ENCODE peak calls at places on chromosomes 1 and 21, in four cellular contexts. One of them, this sample, is unnamed.

GRCh38 chr1:77438239-77438913 is 156.6 kb downstream of the AK5 start:
- DNase-seq in K562: no peak
- DNase-seq in H1: no peak
- DNase-seq in GM12878: no peak
- DNase-seq in this sample: no peak

GRCh38 chr1:18939398-18940302 is 16.8 kb downstream of the IFFO2 start:
- DNase-seq in GM12878: no peak
- DNase-seq in H1: no peak
- DNase-seq in K562: no peak
- DNase-seq in this sample: no peak

GRCh38 chr1:113142791-113143190 is 69.8 kb downstream of the LRIG2 start:
- DNase-seq in K562: no peak
- DNase-seq in H1: no peak
- DNase-seq in GM12878: no peak
- DNase-seq in this sample: no peak

GRCh38 chr1:153509729-153510354 is 25.9 kb downstream of the S100A6 start:
- DNase-seq in H1: no peak
- DNase-seq in K562: peak
- DNase-seq in GM12878: no peak
- DNase-seq in this sample: no peak

GRCh38 chr1:3907621-3908165 is 7.6 kb upstream of the C1orf174 start:
- DNase-seq in GM12878: no peak
- DNase-seq in H1: no peak
- DNase-seq in K562: no peak
- DNase-seq in this sample: no peak

GRCh38 chr1:57277681-57278080 is 146.2 kb downstream of the DAB1 start:
- DNase-seq in GM12878: no peak
- DNase-seq in K562: no peak
- DNase-seq in H1: no peak
- DNase-seq in this sample: no peak

GRCh38 chr1:37995773-37996379 is 6.1 kb upstream of the SF3A3 start:
- DNase-seq in GM12878: no peak
- DNase-seq in H1: peak
- DNase-seq in K562: no peak
- DNase-seq in this sample: no peak

GRCh38 chr1:226985239-226985838 is 45.2 kb downstream of the COQ8A start:
- DNase-seq in GM12878: no peak
- DNase-seq in H1: no peak
- DNase-seq in K562: no peak
- DNase-seq in this sample: no peak

GRCh38 chr1:248611883-248612282 is 14.4 kb upstream of the OR2T10 start:
- DNase-seq in H1: no peak
- DNase-seq in K562: no peak
- DNase-seq in GM12878: no peak
- DNase-seq in this sample: no peak

GRCh38 chr1:34477632-34478141 is 277.2 kb upstream of the GJB5 start:
- DNase-seq in H1: peak
- DNase-seq in K562: no peak
- DNase-seq in GM12878: no peak
- DNase-seq in this sample: no peak

GRCh38 chr1:16236091-16236494 is 890 bp downstream of the CPLANE2 start:
- DNase-seq in K562: peak
- DNase-seq in H1: no peak
- DNase-seq in GM12878: peak
- DNase-seq in this sample: peak

GRCh38 chr1:2073382-2074230 is 23.4 kb downstream of the PRKCZ start:
- DNase-seq in K562: peak
- DNase-seq in H1: no peak
- DNase-seq in GM12878: no peak
- DNase-seq in this sample: no peak

GRCh38 chr1:91846007-91846620 is 39.8 kb downstream of the TGFBR3 start:
- DNase-seq in GM12878: no peak
- DNase-seq in H1: no peak
- DNase-seq in K562: no peak
- DNase-seq in this sample: no peak

GRCh38 chr21:25370311-25370744 is 237.0 kb downstream of the MRPL39 start:
- DNase-seq in GM12878: no peak
- DNase-seq in K562: no peak
- DNase-seq in H1: no peak
- DNase-seq in this sample: no peak

GRCh38 chr1:203713125-203713524 is 51.9 kb upstream of the LAX1 start:
- DNase-seq in K562: no peak
- DNase-seq in GM12878: no peak
- DNase-seq in H1: no peak
- DNase-seq in this sample: no peak

GRCh38 chr1:210695041-210695440 is 366.3 kb downstream of the HHAT start:
- DNase-seq in H1: no peak
- DNase-seq in GM12878: no peak
- DNase-seq in K562: no peak
- DNase-seq in this sample: no peak

GRCh38 chr1:241998412-241998921 is 431 bp downstream of the MAP1LC3C start:
- DNase-seq in H1: no peak
- DNase-seq in GM12878: no peak
- DNase-seq in K562: peak
- DNase-seq in this sample: peak

GRCh38 chr1:171422489-171422888 is 62.8 kb upstream of the PRRC2C start:
- DNase-seq in H1: no peak
- DNase-seq in K562: no peak
- DNase-seq in GM12878: no peak
- DNase-seq in this sample: no peak

GRCh38 chr1:196088551-196088950 is 519.7 kb downstream of the KCNT2 start:
- DNase-seq in GM12878: no peak
- DNase-seq in H1: no peak
- DNase-seq in K562: no peak
- DNase-seq in this sample: no peak

GRCh38 chr1:76866566-76866965 is 714 bp upstream of the ST6GALNAC5 start:
- DNase-seq in K562: no peak
- DNase-seq in GM12878: no peak
- DNase-seq in H1: no peak
- DNase-seq in this sample: no peak

DNA sequence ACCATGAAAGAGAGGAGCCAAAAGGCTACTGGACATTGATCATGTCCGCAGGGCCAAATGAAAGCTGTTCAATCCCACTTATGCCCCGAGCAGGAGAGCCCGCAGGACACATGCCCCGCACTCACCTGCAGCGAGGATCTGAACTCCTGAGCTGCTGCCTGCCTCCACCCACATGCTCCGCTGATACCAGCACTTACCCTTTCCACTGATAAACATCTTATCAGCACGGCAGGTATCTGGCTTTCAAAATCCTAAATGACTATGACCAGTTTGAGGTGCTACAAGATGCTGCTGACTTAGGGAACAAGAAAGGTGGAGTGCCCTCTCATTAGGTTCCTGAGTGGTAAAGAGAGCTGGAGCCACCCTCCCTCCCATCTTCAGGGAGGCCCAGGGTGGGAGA is 86.2 kb upstream of the F3 start:
- DNase-seq in GM12878: no peak
- DNase-seq in K562: no peak
- DNase-seq in H1: no peak
- DNase-seq in this sample: no peak
- TF ChIP-seq EGR1 in GM12878: no peak
- TF ChIP-seq EGR1 in K562: no peak
- TF ChIP-seq EGR1 in H1: no peak
- TF ChIP-seq EGR1 in this sample: no peak

DNA sequence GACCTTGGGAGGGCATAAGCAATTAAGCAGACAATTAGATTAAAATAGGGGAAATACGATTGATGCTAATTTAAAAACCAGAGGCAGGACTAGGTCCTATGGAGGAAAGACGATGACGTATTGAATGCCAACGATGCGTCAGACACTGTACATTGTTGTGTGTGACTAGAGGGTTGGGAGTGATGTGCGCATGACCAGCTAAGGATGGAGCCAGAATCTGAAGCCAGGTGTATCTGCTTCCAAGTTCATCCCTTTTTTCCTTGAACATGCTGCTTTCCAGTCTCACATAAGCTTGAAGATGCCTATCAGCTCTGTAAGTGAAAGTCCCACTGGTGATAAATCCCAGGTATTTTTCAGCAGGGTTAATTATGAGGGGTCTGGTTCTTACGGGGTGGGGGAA is 576.2 kb downstream of the MATN1 start:
- DNase-seq in GM12878: no peak
- DNase-seq in H1: no peak
- DNase-seq in K562: no peak
- DNase-seq in this sample: no peak
- TF ChIP-seq JUND in GM12878: no peak
- TF ChIP-seq JUND in H1: no peak
- TF ChIP-seq JUND in K562: no peak
- TF ChIP-seq JUND in this sample: no peak

GRCh38 chr21:45163413-45164123 is 89.2 kb downstream of the ADARB1 start:
- DNase-seq in H1: no peak
- DNase-seq in K562: no peak
- DNase-seq in GM12878: no peak
- DNase-seq in this sample: no peak
- TF ChIP-seq POLR2A in H1: no peak
- TF ChIP-seq POLR2A in K562: no peak
- TF ChIP-seq POLR2A in GM12878: no peak
- TF ChIP-seq POLR2A in this sample: no peak

DNA sequence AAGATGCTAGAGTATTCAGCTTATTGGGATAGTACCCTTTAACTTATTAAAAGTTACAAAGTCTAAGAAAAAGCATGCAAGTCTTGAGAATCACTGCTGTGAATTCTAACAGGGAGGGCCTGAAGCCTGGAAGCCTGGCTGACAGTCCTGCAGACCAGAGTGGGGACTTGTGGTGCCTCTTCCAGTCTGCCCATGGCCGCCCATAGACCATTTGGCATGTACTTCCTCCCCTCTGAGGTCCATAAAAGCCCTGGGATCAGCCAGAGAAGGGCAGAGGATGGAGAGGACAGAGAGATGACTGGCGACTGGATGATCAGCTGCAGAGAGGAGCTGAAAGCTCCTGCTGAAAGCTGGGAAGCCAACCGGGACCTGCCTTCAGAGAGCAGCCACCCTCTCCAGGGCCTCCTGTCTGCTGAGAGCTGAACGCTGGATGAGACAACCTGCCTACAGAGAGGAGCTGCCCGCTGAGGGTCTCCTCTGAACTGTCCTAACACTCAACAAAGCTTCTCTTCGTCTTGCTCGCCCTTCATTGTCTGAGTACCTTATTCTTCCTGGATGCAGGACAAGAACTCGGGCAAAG is 12.5 kb upstream of the SLC1A7 start:
- DNase-seq in GM12878: no peak
- DNase-seq in K562: no peak
- DNase-seq in H1: no peak
- DNase-seq in this sample: no peak
- TF ChIP-seq EGR1 in GM12878: no peak
- TF ChIP-seq EGR1 in K562: no peak
- TF ChIP-seq EGR1 in H1: no peak
- TF ChIP-seq EGR1 in this sample: no peak

GRCh38 chr21:43885721-43886120 is 20.7 kb downstream of the AGPAT3 start:
- DNase-seq in H1: no peak
- DNase-seq in K562: no peak
- DNase-seq in GM12878: no peak
- DNase-seq in this sample: no peak

GRCh38 chr21:43882952-43883492 is 18.0 kb downstream of the AGPAT3 start:
- DNase-seq in H1: no peak
- DNase-seq in K562: no peak
- DNase-seq in GM12878: no peak
- DNase-seq in this sample: no peak

GRCh38 chr21:43884012-43884860 is 19.2 kb downstream of the AGPAT3 start:
- DNase-seq in GM12878: no peak
- DNase-seq in K562: peak
- DNase-seq in H1: no peak
- DNase-seq in this sample: peak

GRCh38 chr21:43886565-43886964 is 21.5 kb downstream of the AGPAT3 start:
- DNase-seq in K562: no peak
- DNase-seq in GM12878: no peak
- DNase-seq in H1: no peak
- DNase-seq in this sample: no peak

DNA sequence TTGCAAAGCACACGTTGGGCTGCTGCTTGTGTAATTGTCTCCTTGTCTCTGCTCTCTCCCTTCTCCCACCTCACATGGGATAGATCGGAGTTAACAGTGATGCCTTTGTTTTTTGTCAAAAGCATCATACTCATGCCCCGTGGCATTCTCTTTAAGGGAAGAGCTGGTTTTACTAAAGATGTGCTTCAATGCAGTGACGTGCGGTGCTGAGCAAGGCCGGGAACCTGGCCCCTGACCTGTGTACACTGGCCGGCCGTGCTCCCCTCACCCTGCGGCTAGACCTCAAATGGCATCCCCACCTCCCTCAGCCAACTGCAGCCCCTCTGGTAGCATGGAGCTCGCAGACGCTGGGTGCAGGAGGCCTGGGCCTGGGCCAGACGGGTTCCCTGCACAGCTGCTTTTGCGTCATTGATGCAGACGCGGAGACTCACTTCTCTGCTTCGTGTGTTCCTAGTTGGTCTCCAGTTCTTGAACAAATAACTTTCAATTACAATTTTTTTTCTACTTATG is 19.9 kb downstream of the AGPAT3 start:
- DNase-seq in H1: no peak
- DNase-seq in GM12878: no peak
- DNase-seq in K562: no peak
- DNase-seq in this sample: no peak
- TF ChIP-seq JUND in H1: no peak
- TF ChIP-seq JUND in GM12878: no peak
- TF ChIP-seq JUND in K562: no peak
- TF ChIP-seq JUND in this sample: no peak

This sample was measured in HCT116.